ENCODE peak calls at places on chromosomes 7 and 10, in five cellular contexts. X is prostate gland, V is fibroblast of lung, B is cardiac muscle cell, W is PC-3. Q is an unnamed sample. For H3K36me3, the result is how much of the 10 kb centered on the place peaks cover.

GRCh38 chr10:71077796-71078453 is 134.4 kb upstream of the UNC5B start:
- DNase-seq in X (no peak), V (no peak), B (no peak), W (no peak), Q (no peak)

GRCh38 chr10:68989317-68989990 is 851 bp downstream of the KIFBP start:
- DNase-seq in X (no peak), V (peak), B (no peak), W (no peak), Q (no peak)

GRCh38 chr10:95363303-95363912 is 72.6 kb upstream of the PDLIM1 start:
- DNase-seq in X (peak), V (peak), B (peak), W (peak), Q (no peak)

GRCh38 chr10:129849452-129849750 is 114.7 kb downstream of the EBF3 start:
- DNase-seq in X (no peak), V (no peak), B (no peak), W (no peak), Q (no peak)

GRCh38 chr7:131016230-131016629 is 282.2 kb upstream of the KLF14 start:
- DNase-seq in X (no peak), V (no peak), B (no peak), W (peak), Q (no peak)

GRCh38 chr10:76422769-76423168 is 991.3 kb downstream of the LRMDA start:
- DNase-seq in X (no peak), V (no peak), B (no peak), W (peak), Q (no peak)

GRCh38 chr7:35987016-35987415 is 166.0 kb upstream of the EEPD1 start:
- DNase-seq in X (no peak), V (no peak), B (no peak), W (no peak), Q (no peak)

GRCh38 chr10:11311027-11311426 is 293.4 kb downstream of the CELF2 start:
- DNase-seq in X (no peak), V (no peak), B (no peak), W (no peak), Q (no peak)

GRCh38 chr7:128830231-128831177 is at the start of gene FLNC:
- DNase-seq in X (no peak), V (peak), B (peak), W (peak), Q (peak)

GRCh38 chr10:1093696-1094095 is 37.5 kb downstream of the WDR37 start:
- DNase-seq in X (no peak), V (no peak), B (no peak), W (no peak), Q (no peak)

GRCh38 chr10:1097436-1097835 is 41.3 kb downstream of the WDR37 start:
- DNase-seq in X (no peak), V (no peak), B (no peak), W (no peak), Q (no peak)

GRCh38 chr10:1095498-1095897 is 39.3 kb downstream of the WDR37 start:
- DNase-seq in X (no peak), V (no peak), B (no peak), W (no peak), Q (no peak)

GRCh38 chr10:1094112-1095057 is 38.2 kb downstream of the WDR37 start:
- DNase-seq in X (no peak), V (peak), B (no peak), W (no peak), Q (no peak)

GRCh38 chr10:1096287-1096889 is 40.2 kb downstream of the WDR37 start:
- DNase-seq in X (no peak), V (no peak), B (no peak), W (no peak), Q (no peak)
- H3K36me3 ChIP-seq in X (under half), V (under half), B (under half), W (under half), Q (under half)

GRCh38 chr7:16697507-16698199 is 51.7 kb downstream of the BZW2 start:
- DNase-seq in X (no peak), V (peak), B (no peak), W (no peak), Q (no peak)
- H3K36me3 ChIP-seq in X (under half), V (under half), B (half or more), W (half or more), Q (under half)

GRCh38 chr10:101671453-101671852 is 23.5 kb downstream of the FBXW4 start:
- DNase-seq in X (no peak), V (no peak), B (no peak), W (no peak), Q (no peak)

GRCh38 chr10:101672536-101672935 is 22.4 kb downstream of the FBXW4 start:
- DNase-seq in X (no peak), V (no peak), B (no peak), W (no peak), Q (peak)

GRCh38 chr10:101675115-101675514 is 19.9 kb downstream of the FBXW4 start:
- DNase-seq in X (no peak), V (no peak), B (no peak), W (no peak), Q (no peak)

GRCh38 chr10:101682172-101682825 is 12.7 kb downstream of the FBXW4 start:
- DNase-seq in X (no peak), V (no peak), B (no peak), W (no peak), Q (no peak)

DNA sequence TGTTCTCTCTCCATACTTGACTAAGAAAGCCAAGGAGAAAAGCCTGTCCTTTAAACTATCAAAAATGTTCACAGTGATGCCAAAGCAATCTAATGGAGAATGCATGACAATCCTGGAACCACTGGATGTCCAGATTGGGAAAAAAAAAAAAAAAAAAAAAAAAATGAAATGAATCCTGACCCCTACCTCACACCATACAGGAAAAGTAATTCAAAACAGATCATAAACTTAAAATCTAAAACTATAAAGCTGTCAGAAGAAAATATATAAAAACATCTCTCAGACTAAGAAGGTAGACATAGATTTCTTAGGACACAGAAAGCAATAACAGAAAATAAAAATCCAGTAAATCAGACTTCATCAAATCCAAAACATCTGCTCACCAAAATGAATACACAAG is 18.4 kb downstream of the FBXW4 start:
- DNase-seq in X (no peak), V (no peak), B (peak), W (no peak), Q (no peak)
- H3K36me3 ChIP-seq in X (under half), V (under half), B (under half), W (under half), Q (under half)

GRCh38 chr7:100582041-100582579 is 3.8 kb downstream of the LRCH4 start:
- DNase-seq in X (peak), V (no peak), B (no peak), W (no peak), Q (no peak)
- H3K36me3 ChIP-seq in X (under half), V (under half), B (under half), W (under half), Q (under half)

GRCh38 chr7:258476-259190 is 31.3 kb upstream of the FOXL3 start:
- DNase-seq in X (no peak), V (no peak), B (no peak), W (no peak), Q (no peak)

GRCh38 chr7:259751-260405 is 30.1 kb upstream of the FOXL3 start:
- DNase-seq in X (no peak), V (no peak), B (no peak), W (no peak), Q (no peak)

GRCh38 chr7:257647-257992 is 32.4 kb upstream of the FOXL3 start:
- DNase-seq in X (no peak), V (no peak), B (no peak), W (no peak), Q (no peak)

GRCh38 chr7:260441-261281 is 29.3 kb upstream of the FOXL3 start:
- DNase-seq in X (no peak), V (no peak), B (no peak), W (no peak), Q (no peak)

DNA sequence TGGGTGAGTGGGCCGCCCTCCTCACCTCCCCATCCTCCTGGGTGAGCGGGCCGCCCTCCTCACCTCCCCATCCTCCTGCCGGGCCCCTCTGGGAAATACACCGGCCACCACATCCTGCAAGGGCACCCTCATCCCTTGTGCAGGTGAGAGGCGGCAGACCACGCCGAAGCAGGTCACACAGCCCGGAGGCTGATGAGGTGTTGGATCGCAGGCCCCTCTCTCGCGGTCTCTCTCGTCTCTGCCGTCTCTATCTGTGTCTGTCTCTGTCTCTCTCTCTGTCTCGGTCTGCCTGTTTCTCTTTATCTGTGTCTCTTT is 30.8 kb upstream of the FOXL3 start:
- DNase-seq in X (no peak), V (no peak), B (no peak), W (no peak), Q (no peak)
- H3K36me3 ChIP-seq in X (under half), V (under half), B (under half), W (under half), Q (half or more)

GRCh38 chr7:5302577-5302976 is 19.8 kb downstream of the SLC29A4 start:
- DNase-seq in X (no peak), V (no peak), B (no peak), W (no peak), Q (no peak)
- H3K36me3 ChIP-seq in X (under half), V (under half), B (under half), W (under half), Q (under half)

GRCh38 chr7:102149416-102149815 is 137.3 kb upstream of the SH2B2 start:
- DNase-seq in X (no peak), V (no peak), B (no peak), W (no peak), Q (no peak)
- H3K36me3 ChIP-seq in X (under half), V (under half), B (under half), W (under half), Q (under half)

DNA sequence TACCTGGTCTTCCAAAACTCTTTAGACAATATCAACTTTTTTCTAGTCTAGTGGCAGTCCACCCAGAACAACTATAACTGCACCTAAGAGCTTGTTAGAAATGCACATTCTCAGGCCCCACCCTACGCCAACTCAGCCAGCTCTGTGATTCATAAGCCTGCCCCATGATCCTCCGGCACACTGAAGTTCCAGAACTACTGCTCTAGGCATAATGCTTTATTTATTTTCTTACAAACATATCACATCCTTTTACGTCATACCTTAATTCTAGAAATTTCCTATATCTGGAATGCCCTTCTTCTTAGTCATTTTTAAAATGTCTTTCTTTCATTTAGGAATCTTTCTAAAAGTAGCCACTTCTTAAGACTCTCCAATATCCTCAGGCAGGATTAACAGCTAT is 480.2 kb downstream of the INHBA start:
- DNase-seq in X (no peak), V (peak), B (no peak), W (peak), Q (no peak)
- H3K36me3 ChIP-seq in X (under half), V (under half), B (under half), W (under half), Q (under half)